ENCODE peak calls at places on chromosomes 6 and 20, in nine cellular contexts. One of them, this sample, is unnamed.

GRCh38 chr20:37406010-37406998 is 60.4 kb downstream of the SRC start:
- DNase-seq in HCT116: no peak
- DNase-seq in foreskin fibroblast: peak
- DNase-seq in SK-N-SH: peak
- DNase-seq in HFFc6: no peak
- DNase-seq in AG09309: no peak
- DNase-seq in AG09319: no peak
- DNase-seq in fibroblast of villous mesenchyme: peak
- DNase-seq in mammary epithelial cell: peak
- DNase-seq in this sample: peak

GRCh38 chr6:167515873-167516507 is 191.1 kb downstream of the TTLL2 start:
- DNase-seq in HCT116: no peak
- DNase-seq in foreskin fibroblast: no peak
- DNase-seq in SK-N-SH: no peak
- DNase-seq in HFFc6: no peak
- DNase-seq in AG09309: no peak
- DNase-seq in AG09319: no peak
- DNase-seq in fibroblast of villous mesenchyme: no peak
- DNase-seq in mammary epithelial cell: no peak
- DNase-seq in this sample: no peak

GRCh38 chr20:59765599-59766177 is 161.3 kb downstream of the PHACTR3 start:
- DNase-seq in HCT116: no peak
- DNase-seq in foreskin fibroblast: no peak
- DNase-seq in SK-N-SH: no peak
- DNase-seq in HFFc6: no peak
- DNase-seq in AG09309: no peak
- DNase-seq in AG09319: no peak
- DNase-seq in fibroblast of villous mesenchyme: no peak
- DNase-seq in mammary epithelial cell: peak
- DNase-seq in this sample: no peak

GRCh38 chr6:133991096-133991593 is 38.1 kb downstream of the TBPL1 start:
- DNase-seq in HCT116: no peak
- DNase-seq in foreskin fibroblast: peak
- DNase-seq in SK-N-SH: no peak
- DNase-seq in HFFc6: peak
- DNase-seq in AG09309: peak
- DNase-seq in AG09319: peak
- DNase-seq in fibroblast of villous mesenchyme: peak
- DNase-seq in mammary epithelial cell: peak
- DNase-seq in this sample: no peak

GRCh38 chr6:155177369-155177961 is 86.3 kb upstream of the CLDN20 start:
- DNase-seq in HCT116: peak
- DNase-seq in foreskin fibroblast: peak
- DNase-seq in SK-N-SH: peak
- DNase-seq in HFFc6: peak
- DNase-seq in AG09309: no peak
- DNase-seq in AG09319: peak
- DNase-seq in fibroblast of villous mesenchyme: peak
- DNase-seq in mammary epithelial cell: peak
- DNase-seq in this sample: no peak

GRCh38 chr20:52033313-52033712 is 158.3 kb downstream of the ZFP64 start:
- DNase-seq in HCT116: no peak
- DNase-seq in foreskin fibroblast: peak
- DNase-seq in SK-N-SH: no peak
- DNase-seq in HFFc6: no peak
- DNase-seq in AG09309: no peak
- DNase-seq in AG09319: no peak
- DNase-seq in fibroblast of villous mesenchyme: no peak
- DNase-seq in mammary epithelial cell: no peak
- DNase-seq in this sample: no peak

GRCh38 chr6:123393333-123393732 is 243.4 kb downstream of the TRDN start:
- DNase-seq in HCT116: no peak
- DNase-seq in foreskin fibroblast: no peak
- DNase-seq in SK-N-SH: no peak
- DNase-seq in HFFc6: no peak
- DNase-seq in AG09309: no peak
- DNase-seq in AG09319: no peak
- DNase-seq in fibroblast of villous mesenchyme: no peak
- DNase-seq in mammary epithelial cell: no peak
- DNase-seq in this sample: no peak

GRCh38 chr20:49508435-49509199 is 26.1 kb upstream of the KCNB1 start:
- DNase-seq in HCT116: peak
- DNase-seq in foreskin fibroblast: peak
- DNase-seq in SK-N-SH: peak
- DNase-seq in HFFc6: peak
- DNase-seq in AG09309: peak
- DNase-seq in AG09319: no peak
- DNase-seq in fibroblast of villous mesenchyme: peak
- DNase-seq in mammary epithelial cell: peak
- DNase-seq in this sample: peak

GRCh38 chr6:138387577-138388368 is 10.1 kb downstream of the SMIM28 start:
- DNase-seq in HCT116: no peak
- DNase-seq in foreskin fibroblast: no peak
- DNase-seq in SK-N-SH: no peak
- DNase-seq in HFFc6: no peak
- DNase-seq in AG09309: no peak
- DNase-seq in AG09319: no peak
- DNase-seq in fibroblast of villous mesenchyme: no peak
- DNase-seq in mammary epithelial cell: no peak
- DNase-seq in this sample: no peak

GRCh38 chr6:156420172-156420993 is 356.8 kb upstream of the ARID1B start:
- DNase-seq in HCT116: no peak
- DNase-seq in foreskin fibroblast: peak
- DNase-seq in SK-N-SH: no peak
- DNase-seq in HFFc6: no peak
- DNase-seq in AG09309: no peak
- DNase-seq in AG09319: no peak
- DNase-seq in fibroblast of villous mesenchyme: peak
- DNase-seq in mammary epithelial cell: no peak
- DNase-seq in this sample: no peak

GRCh38 chr20:61112515-61112914 is 139.5 kb upstream of the CDH4 start:
- DNase-seq in HCT116: no peak
- DNase-seq in foreskin fibroblast: no peak
- DNase-seq in SK-N-SH: no peak
- DNase-seq in HFFc6: no peak
- DNase-seq in AG09309: no peak
- DNase-seq in AG09319: no peak
- DNase-seq in fibroblast of villous mesenchyme: no peak
- DNase-seq in mammary epithelial cell: peak
- DNase-seq in this sample: no peak

GRCh38 chr6:116028233-116028632 is 32.5 kb downstream of the FRK start:
- DNase-seq in HCT116: no peak
- DNase-seq in foreskin fibroblast: no peak
- DNase-seq in SK-N-SH: no peak
- DNase-seq in HFFc6: no peak
- DNase-seq in AG09309: no peak
- DNase-seq in AG09319: no peak
- DNase-seq in fibroblast of villous mesenchyme: no peak
- DNase-seq in mammary epithelial cell: no peak
- DNase-seq in this sample: no peak

GRCh38 chr6:112202639-112203341 is 51.6 kb downstream of the LAMA4 start:
- DNase-seq in HCT116: no peak
- DNase-seq in foreskin fibroblast: peak
- DNase-seq in SK-N-SH: peak
- DNase-seq in HFFc6: no peak
- DNase-seq in AG09309: no peak
- DNase-seq in AG09319: no peak
- DNase-seq in fibroblast of villous mesenchyme: peak
- DNase-seq in mammary epithelial cell: no peak
- DNase-seq in this sample: peak

GRCh38 chr20:45406260-45407066 is 1.6 kb upstream of the DBNDD2 start:
- DNase-seq in HCT116: no peak
- DNase-seq in foreskin fibroblast: peak
- DNase-seq in SK-N-SH: peak
- DNase-seq in HFFc6: no peak
- DNase-seq in AG09309: no peak
- DNase-seq in AG09319: no peak
- DNase-seq in fibroblast of villous mesenchyme: peak
- DNase-seq in mammary epithelial cell: peak
- DNase-seq in this sample: peak

GRCh38 chr6:149876241-149876933 is 12.2 kb upstream of the LRP11 start:
- DNase-seq in HCT116: no peak
- DNase-seq in foreskin fibroblast: peak
- DNase-seq in SK-N-SH: no peak
- DNase-seq in HFFc6: no peak
- DNase-seq in AG09309: no peak
- DNase-seq in AG09319: no peak
- DNase-seq in fibroblast of villous mesenchyme: peak
- DNase-seq in mammary epithelial cell: no peak
- DNase-seq in this sample: no peak

GRCh38 chr6:130980310-130981032 is 82.6 kb downstream of the EPB41L2 start:
- DNase-seq in HCT116: no peak
- DNase-seq in foreskin fibroblast: no peak
- DNase-seq in SK-N-SH: no peak
- DNase-seq in HFFc6: no peak
- DNase-seq in AG09309: no peak
- DNase-seq in AG09319: no peak
- DNase-seq in fibroblast of villous mesenchyme: no peak
- DNase-seq in mammary epithelial cell: no peak
- DNase-seq in this sample: no peak

GRCh38 chr6:164107297-164107995 is 692.9 kb downstream of the QKI start:
- DNase-seq in HCT116: no peak
- DNase-seq in foreskin fibroblast: no peak
- DNase-seq in SK-N-SH: no peak
- DNase-seq in HFFc6: no peak
- DNase-seq in AG09309: no peak
- DNase-seq in AG09319: no peak
- DNase-seq in fibroblast of villous mesenchyme: no peak
- DNase-seq in mammary epithelial cell: no peak
- DNase-seq in this sample: no peak

GRCh38 chr6:168674595-168674994 is 233.6 kb downstream of the SMOC2 start:
- DNase-seq in HCT116: no peak
- DNase-seq in foreskin fibroblast: no peak
- DNase-seq in SK-N-SH: no peak
- DNase-seq in HFFc6: no peak
- DNase-seq in AG09309: no peak
- DNase-seq in AG09319: no peak
- DNase-seq in fibroblast of villous mesenchyme: no peak
- DNase-seq in mammary epithelial cell: no peak
- DNase-seq in this sample: no peak
- TF ChIP-seq CTCF in HCT116: no peak
- TF ChIP-seq CTCF in foreskin fibroblast: no peak
- TF ChIP-seq CTCF in SK-N-SH: no peak
- TF ChIP-seq CTCF in HFFc6: no peak
- TF ChIP-seq CTCF in AG09309: no peak
- TF ChIP-seq CTCF in AG09319: no peak
- TF ChIP-seq CTCF in fibroblast of villous mesenchyme: no peak
- TF ChIP-seq CTCF in mammary epithelial cell: no peak
- TF ChIP-seq CTCF in this sample: no peak

GRCh38 chr6:71034578-71034977 is 77.7 kb upstream of the B3GAT2 start:
- DNase-seq in HCT116: no peak
- DNase-seq in foreskin fibroblast: no peak
- DNase-seq in SK-N-SH: no peak
- DNase-seq in HFFc6: no peak
- DNase-seq in AG09309: no peak
- DNase-seq in AG09319: no peak
- DNase-seq in fibroblast of villous mesenchyme: no peak
- DNase-seq in mammary epithelial cell: no peak
- DNase-seq in this sample: no peak

GRCh38 chr6:71028236-71028876 is 71.5 kb upstream of the B3GAT2 start:
- DNase-seq in HCT116: no peak
- DNase-seq in foreskin fibroblast: no peak
- DNase-seq in SK-N-SH: no peak
- DNase-seq in HFFc6: no peak
- DNase-seq in AG09309: no peak
- DNase-seq in AG09319: no peak
- DNase-seq in fibroblast of villous mesenchyme: no peak
- DNase-seq in mammary epithelial cell: no peak
- DNase-seq in this sample: no peak

GRCh38 chr6:71031912-71032311 is 75.1 kb upstream of the B3GAT2 start:
- DNase-seq in HCT116: no peak
- DNase-seq in foreskin fibroblast: no peak
- DNase-seq in SK-N-SH: no peak
- DNase-seq in HFFc6: no peak
- DNase-seq in AG09309: no peak
- DNase-seq in AG09319: no peak
- DNase-seq in fibroblast of villous mesenchyme: peak
- DNase-seq in mammary epithelial cell: no peak
- DNase-seq in this sample: no peak

DNA sequence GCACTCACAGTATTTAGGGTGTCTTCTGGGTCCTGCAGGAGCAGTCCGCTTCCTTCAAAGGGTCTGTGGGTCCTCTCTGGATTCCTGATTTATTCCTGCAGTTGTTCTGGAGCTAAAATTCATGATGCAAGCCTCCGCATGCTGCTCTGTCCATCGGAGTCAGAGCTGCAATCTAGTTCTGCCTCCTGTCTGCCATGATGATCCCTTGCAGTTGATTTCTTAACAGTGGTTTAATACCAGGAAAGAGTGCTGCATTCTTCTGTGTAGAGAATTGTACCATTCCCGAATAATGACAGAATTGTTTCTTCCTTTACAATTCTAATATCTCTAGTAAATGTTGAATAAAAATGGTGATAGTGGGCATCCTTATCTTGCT is 72.0 kb upstream of the B3GAT2 start:
- DNase-seq in HCT116: no peak
- DNase-seq in foreskin fibroblast: no peak
- DNase-seq in SK-N-SH: no peak
- DNase-seq in HFFc6: no peak
- DNase-seq in AG09309: no peak
- DNase-seq in AG09319: no peak
- DNase-seq in fibroblast of villous mesenchyme: no peak
- DNase-seq in mammary epithelial cell: no peak
- DNase-seq in this sample: no peak
- TF ChIP-seq CTCF in HCT116: no peak
- TF ChIP-seq CTCF in foreskin fibroblast: no peak
- TF ChIP-seq CTCF in SK-N-SH: no peak
- TF ChIP-seq CTCF in HFFc6: no peak
- TF ChIP-seq CTCF in AG09309: no peak
- TF ChIP-seq CTCF in AG09319: no peak
- TF ChIP-seq CTCF in fibroblast of villous mesenchyme: no peak
- TF ChIP-seq CTCF in mammary epithelial cell: no peak
- TF ChIP-seq CTCF in this sample: no peak

GRCh38 chr20:9131841-9132240 is 63.0 kb downstream of the PLCB4 start:
- DNase-seq in HCT116: no peak
- DNase-seq in foreskin fibroblast: no peak
- DNase-seq in SK-N-SH: no peak
- DNase-seq in HFFc6: no peak
- DNase-seq in AG09309: no peak
- DNase-seq in AG09319: no peak
- DNase-seq in fibroblast of villous mesenchyme: no peak
- DNase-seq in mammary epithelial cell: no peak
- DNase-seq in this sample: no peak
- TF ChIP-seq CTCF in HCT116: no peak
- TF ChIP-seq CTCF in foreskin fibroblast: no peak
- TF ChIP-seq CTCF in SK-N-SH: no peak
- TF ChIP-seq CTCF in HFFc6: no peak
- TF ChIP-seq CTCF in AG09309: no peak
- TF ChIP-seq CTCF in AG09319: no peak
- TF ChIP-seq CTCF in fibroblast of villous mesenchyme: no peak
- TF ChIP-seq CTCF in mammary epithelial cell: no peak
- TF ChIP-seq CTCF in this sample: no peak

DNA sequence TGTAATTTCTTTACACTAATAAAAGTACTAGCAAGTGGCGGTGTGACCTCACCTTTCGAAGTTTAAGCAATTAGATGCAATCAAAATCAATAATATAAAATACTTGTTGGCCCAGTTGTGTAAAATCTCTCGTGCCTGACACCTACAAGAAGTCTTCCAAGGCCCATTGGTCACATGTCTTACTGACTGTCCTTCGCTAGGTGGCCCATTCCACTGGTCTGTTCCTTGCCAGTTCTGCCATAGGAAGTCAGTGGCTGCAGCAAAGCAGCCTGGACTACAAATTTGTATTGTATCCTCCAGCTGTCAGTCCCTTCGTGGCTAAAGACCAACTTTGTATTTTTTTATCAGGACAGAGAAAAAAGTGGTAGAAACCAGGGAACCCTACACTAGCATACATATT is 61.8 kb downstream of the CYB5R4 start:
- DNase-seq in HCT116: no peak
- DNase-seq in foreskin fibroblast: no peak
- DNase-seq in SK-N-SH: no peak
- DNase-seq in HFFc6: no peak
- DNase-seq in AG09309: no peak
- DNase-seq in AG09319: no peak
- DNase-seq in fibroblast of villous mesenchyme: no peak
- DNase-seq in mammary epithelial cell: no peak
- DNase-seq in this sample: no peak
- TF ChIP-seq CTCF in HCT116: no peak
- TF ChIP-seq CTCF in foreskin fibroblast: no peak
- TF ChIP-seq CTCF in SK-N-SH: no peak
- TF ChIP-seq CTCF in HFFc6: no peak
- TF ChIP-seq CTCF in AG09309: no peak
- TF ChIP-seq CTCF in AG09319: no peak
- TF ChIP-seq CTCF in fibroblast of villous mesenchyme: no peak
- TF ChIP-seq CTCF in mammary epithelial cell: no peak
- TF ChIP-seq CTCF in this sample: no peak

This sample was measured in GM10248.